ENCODE peak calls at places on chromosome 21, in four cellular contexts. F is uterus, E is psoas muscle, H is fibroblast of lung. Y is an unnamed sample. For H3K4me1 and H3K9me3, the result is how much of the 10 kb centered on the place peaks cover.

GRCh38 chr21:31873275-31873695 is 465 bp downstream of the HUNK start:
- DNase-seq in H (no peak), F (no peak), E (no peak), Y (peak)

GRCh38 chr21:44377201-44377921 is 23.9 kb downstream of the TRPM2 start:
- DNase-seq in F (no peak), E (peak), H (no peak), Y (peak)

GRCh38 chr21:33670076-33670475 is 27.8 kb downstream of the ITSN1 start:
- DNase-seq in F (no peak), H (no peak), E (no peak), Y (no peak)

GRCh38 chr21:31117046-31117916 is 79.0 kb upstream of the KRTAP19-8 start:
- DNase-seq in F (no peak), H (peak), E (no peak), Y (peak)

GRCh38 chr21:43702785-43703067 is 16.2 kb upstream of the PDXK start:
- DNase-seq in F (no peak), H (no peak), E (no peak), Y (no peak)

GRCh38 chr21:41762753-41763152 is 4.1 kb downstream of the RIPK4 start:
- DNase-seq in F (no peak), H (no peak), E (no peak), Y (no peak)

GRCh38 chr21:42093991-42094417 is 22.9 kb downstream of the UMODL1 start:
- DNase-seq in H (peak), E (no peak), F (peak), Y (peak)

GRCh38 chr21:21003701-21004100 is 5.5 kb downstream of the NCAM2 start:
- DNase-seq in H (peak), F (no peak), E (no peak), Y (peak)

GRCh38 chr21:23401278-23401677 is 2206.0 kb downstream of the MRPL39 start:
- DNase-seq in E (no peak), F (no peak), H (no peak), Y (peak)

GRCh38 chr21:14900611-14901010 is 164.2 kb downstream of the NRIP1 start:
- DNase-seq in F (no peak), H (peak), E (no peak), Y (no peak)

GRCh38 chr21:41941941-41942340 is 11.9 kb downstream of the C2CD2 start:
- DNase-seq in E (no peak), F (no peak), H (no peak), Y (no peak)

GRCh38 chr21:44352253-44352860 is 1.1 kb upstream of the TRPM2 start:
- DNase-seq in H (no peak), F (no peak), E (no peak), Y (no peak)

GRCh38 chr21:17819878-17820232 is 699 bp upstream of the C21orf91 start:
- DNase-seq in F (no peak), H (no peak), E (no peak), Y (no peak)

GRCh38 chr21:16640297-16641027 is 872.4 kb upstream of the CXADR start:
- DNase-seq in E (no peak), F (no peak), H (no peak), Y (no peak)

GRCh38 chr21:33199516-33200217 is 30.1 kb upstream of the IFNAR2 start:
- DNase-seq in E (peak), F (peak), H (peak), Y (peak)

GRCh38 chr21:44695176-44695575 is 1.8 kb upstream of the KRTAP10-12 start:
- DNase-seq in H (no peak), E (peak), F (no peak), Y (no peak)

GRCh38 chr21:45118099-45118498 is 43.7 kb downstream of the ADARB1 start:
- DNase-seq in E (no peak), F (no peak), H (no peak), Y (no peak)

GRCh38 chr21:41972511-41973205 is 18.8 kb upstream of the C2CD2 start:
- DNase-seq in E (peak), H (no peak), F (no peak), Y (no peak)

GRCh38 chr21:25639922-25640670 is 1.0 kb downstream of the JAM2 start:
- DNase-seq in E (peak), H (no peak), F (peak), Y (no peak)

GRCh38 chr21:29293495-29293894 is 5.2 kb upstream of the BACH1 start:
- DNase-seq in H (no peak), E (no peak), F (no peak), Y (no peak)
- H3K4me1 ChIP-seq in H (under half), E (under half), F (under half), Y (under half)

GRCh38 chr21:46596201-46596600 is 8.7 kb downstream of the S100B start:
- DNase-seq in F (no peak), E (no peak), H (no peak), Y (no peak)
- H3K9me3 ChIP-seq in F (under half), E (under half), H (under half), Y (under half)

GRCh38 chr21:37435719-37436118 is 69.1 kb downstream of the DYRK1A start:
- DNase-seq in H (no peak), F (no peak), E (no peak), Y (no peak)
- H3K4me3 ChIP-seq in H (no peak), F (no peak), E (peak), Y (peak)

GRCh38 chr21:35005825-35006224 is 43.3 kb downstream of the RUNX1 start:
- DNase-seq in H (no peak), E (no peak), F (no peak), Y (no peak)

GRCh38 chr21:35005077-35005476 is 44.0 kb downstream of the RUNX1 start:
- DNase-seq in E (no peak), H (peak), F (no peak), Y (no peak)

GRCh38 chr21:35007348-35007747 is 41.8 kb downstream of the RUNX1 start:
- DNase-seq in H (no peak), F (no peak), E (no peak), Y (no peak)

GRCh38 chr21:35006248-35006647 is 42.9 kb downstream of the RUNX1 start:
- DNase-seq in F (no peak), H (no peak), E (no peak), Y (no peak)

DNA sequence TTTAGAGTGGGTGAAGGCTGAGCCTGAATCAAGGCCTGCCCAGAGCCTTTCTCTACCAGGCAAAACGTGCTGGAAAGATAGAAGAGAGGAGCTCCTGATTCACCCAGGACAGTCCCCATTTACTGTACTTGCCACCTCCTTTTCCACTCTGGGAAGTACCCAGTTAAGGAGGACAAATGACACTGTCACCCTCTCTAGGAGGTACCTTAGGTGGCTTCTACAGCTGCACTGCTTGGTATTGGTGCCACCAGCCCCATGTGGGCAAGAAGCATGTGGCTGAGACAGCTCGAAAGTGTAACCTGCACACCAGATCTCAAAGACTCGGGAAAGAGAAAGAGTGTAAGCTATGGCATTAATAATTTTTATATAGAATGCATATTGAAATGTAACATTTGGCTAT is 42.3 kb downstream of the RUNX1 start:
- DNase-seq in H (no peak), E (no peak), F (no peak), Y (no peak)
- H3K4me1 ChIP-seq in H (under half), E (under half), F (under half), Y (under half)